ENCODE peak calls at places on chromosomes 16 and 17, in eight cellular contexts. B is esophagus squamous epithelium, P is hepatocyte, A is tibial artery, E is heart right ventricle, M is endodermal cell, O is stomach, L is thoracic aorta. W is an unnamed sample.

GRCh38 chr16:56985288-56985961 is 3.9 kb upstream of the NLRC5 start:
- DNase-seq in B (no peak), P (peak), A (peak), E (peak), M (peak), O (peak), L (peak), W (peak)

GRCh38 chr17:50200447-50201225 is 795 bp downstream of the COL1A1 start:
- DNase-seq in B (no peak), P (peak), A (peak), E (peak), M (peak), O (peak), L (peak), W (peak)

GRCh38 chr17:82000803-82001649 is 21.7 kb downstream of the CENPX start:
- DNase-seq in B (no peak), P (no peak), A (no peak), E (no peak), M (no peak), O (no peak), L (no peak), W (no peak)

GRCh38 chr16:48434653-48435318 is 49.6 kb upstream of the SIAH1 start:
- DNase-seq in B (no peak), P (peak), A (no peak), E (no peak), M (no peak), O (no peak), L (no peak), W (no peak)

GRCh38 chr16:2428051-2428786 is 1.0 kb upstream of the CCNF start:
- DNase-seq in B (no peak), P (peak), A (peak), E (peak), M (peak), O (peak), L (no peak), W (no peak)

GRCh38 chr16:68400924-68401460 is 47.3 kb downstream of the SMPD3 start:
- DNase-seq in B (no peak), P (no peak), A (no peak), E (no peak), M (no peak), O (no peak), L (no peak), W (no peak)

GRCh38 chr17:57354669-57355068 is 98.3 kb downstream of the MSI2 start:
- DNase-seq in B (no peak), P (no peak), A (no peak), E (no peak), M (no peak), O (peak), L (no peak), W (no peak)

GRCh38 chr16:85750021-85750826 is 672 bp downstream of the C16orf74 start:
- DNase-seq in B (no peak), P (peak), A (no peak), E (peak), M (peak), O (peak), L (no peak), W (no peak)

GRCh38 chr16:63982156-63982555 is 1139.7 kb downstream of the CDH11 start:
- DNase-seq in B (no peak), P (no peak), A (no peak), E (no peak), M (peak), O (no peak), L (no peak), W (no peak)

GRCh38 chr16:27232875-27233605 is 29.7 kb downstream of the KDM8 start:
- DNase-seq in B (no peak), P (no peak), A (peak), E (no peak), M (no peak), O (no peak), L (no peak), W (no peak)

GRCh38 chr17:18261659-18262058 is 1.2 kb downstream of the MIEF2 start:
- DNase-seq in B (no peak), P (no peak), A (no peak), E (no peak), M (no peak), O (no peak), L (no peak), W (no peak)
- H3K27ac ChIP-seq in B (peak), P (peak), A (peak), E (peak), M (no peak), O (peak), L (peak), W (peak)

GRCh38 chr17:59267776-59268175 is 47.5 kb downstream of the GDPD1 start:
- DNase-seq in B (no peak), P (no peak), A (no peak), E (no peak), M (no peak), O (no peak), L (no peak), W (no peak)

GRCh38 chr17:59266748-59267147 is 46.4 kb downstream of the GDPD1 start:
- DNase-seq in B (no peak), P (no peak), A (no peak), E (no peak), M (no peak), O (no peak), L (no peak), W (no peak)
- H3K4me3 ChIP-seq in B (no peak), P (no peak), A (no peak), E (no peak), M (no peak), O (no peak), L (no peak), W (no peak)

GRCh38 chr16:15439102-15439501 is 4.7 kb downstream of the BMERB1 start:
- DNase-seq in B (no peak), P (no peak), A (no peak), E (no peak), M (no peak), O (no peak), L (no peak), W (no peak)

GRCh38 chr16:15435216-15435864 is 952 bp downstream of the BMERB1 start:
- DNase-seq in B (no peak), P (no peak), A (peak), E (no peak), M (peak), O (no peak), L (no peak), W (no peak)

GRCh38 chr16:15434425-15435215 is at the start of gene BMERB1:
- DNase-seq in B (no peak), P (peak), A (peak), E (peak), M (peak), O (peak), L (peak), W (peak)

DNA sequence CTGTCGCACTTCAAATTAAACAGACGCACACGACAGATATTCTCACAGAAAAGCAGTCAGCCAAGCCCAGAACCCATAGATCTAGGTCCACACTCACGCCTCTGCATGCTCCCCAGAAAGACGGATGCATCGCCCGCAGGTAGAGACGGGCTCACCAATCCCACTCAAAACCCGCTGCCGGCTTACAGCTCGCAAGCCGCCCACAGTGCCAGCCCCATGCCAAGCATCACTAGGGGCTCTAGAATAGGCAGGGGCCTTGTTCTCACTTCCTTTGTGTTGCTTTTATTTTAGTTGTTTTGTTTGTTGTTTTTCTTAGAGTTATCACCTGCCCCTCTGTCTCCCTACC is 336 bp upstream of the BMERB1 start:
- DNase-seq in B (no peak), P (no peak), A (no peak), E (no peak), M (no peak), O (no peak), L (no peak), W (no peak)
- H3K27ac ChIP-seq in B (peak), P (no peak), A (peak), E (peak), M (no peak), O (peak), L (peak), W (peak)

GRCh38 chr17:77571562-77571981 is 386.9 kb upstream of the TNRC6C start:
- DNase-seq in B (no peak), P (no peak), A (peak), E (no peak), M (no peak), O (peak), L (no peak), W (peak)
- H3K4me3 ChIP-seq in B (peak), P (no peak), A (peak), E (peak), M (peak), O (peak), L (peak), W (peak)

DNA sequence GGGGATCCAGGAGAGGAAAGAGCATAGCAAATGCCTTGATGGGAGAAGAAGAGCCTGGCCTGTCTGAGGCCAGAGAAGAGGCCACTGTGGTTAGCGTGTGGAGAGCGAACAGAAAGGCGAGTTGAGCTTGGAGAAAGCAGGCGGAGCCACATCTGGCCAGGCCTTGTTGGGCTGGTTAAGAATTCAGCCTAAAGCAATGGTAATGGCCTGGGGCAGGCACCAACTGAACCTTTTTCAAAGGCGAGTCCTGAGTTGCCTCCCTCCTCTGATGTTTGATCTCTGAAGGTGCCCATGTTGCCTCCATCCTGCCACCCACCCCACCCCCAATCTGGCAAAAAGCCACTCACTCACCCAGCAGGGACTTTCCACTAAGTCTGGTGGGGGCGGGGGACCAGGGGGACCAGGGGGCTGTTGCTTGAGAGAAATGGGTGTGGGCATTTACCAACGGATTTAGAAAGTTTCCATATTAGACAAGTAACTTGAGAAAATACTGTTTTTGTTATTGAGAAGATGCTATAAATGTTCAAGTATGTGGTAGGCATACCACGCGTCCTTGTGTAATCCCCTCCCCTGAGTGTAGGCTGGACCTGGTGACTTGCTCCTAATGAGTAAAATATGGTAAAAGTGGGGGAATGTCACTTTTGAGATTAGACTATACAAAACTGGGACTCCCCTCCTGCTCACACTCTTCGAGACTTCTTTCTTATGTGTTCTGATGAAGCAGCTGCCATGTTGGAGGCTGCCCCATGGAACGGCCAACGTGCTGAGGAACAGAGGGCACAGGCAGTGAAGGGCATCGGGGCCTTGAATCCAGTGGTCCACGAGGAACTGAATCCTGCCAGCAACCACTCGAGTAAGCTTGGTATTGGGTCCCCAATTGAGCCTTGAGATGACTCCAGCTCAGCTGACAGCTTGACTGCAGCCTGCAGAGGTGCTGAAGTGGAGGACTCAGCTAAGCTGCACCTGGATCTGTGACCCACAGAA is 29.9 kb upstream of the TNS4 start:
- DNase-seq in B (no peak), P (no peak), A (no peak), E (no peak), M (peak), O (no peak), L (no peak), W (peak)
- H3K27ac ChIP-seq in B (peak), P (no peak), A (peak), E (no peak), M (no peak), O (no peak), L (no peak), W (no peak)

DNA sequence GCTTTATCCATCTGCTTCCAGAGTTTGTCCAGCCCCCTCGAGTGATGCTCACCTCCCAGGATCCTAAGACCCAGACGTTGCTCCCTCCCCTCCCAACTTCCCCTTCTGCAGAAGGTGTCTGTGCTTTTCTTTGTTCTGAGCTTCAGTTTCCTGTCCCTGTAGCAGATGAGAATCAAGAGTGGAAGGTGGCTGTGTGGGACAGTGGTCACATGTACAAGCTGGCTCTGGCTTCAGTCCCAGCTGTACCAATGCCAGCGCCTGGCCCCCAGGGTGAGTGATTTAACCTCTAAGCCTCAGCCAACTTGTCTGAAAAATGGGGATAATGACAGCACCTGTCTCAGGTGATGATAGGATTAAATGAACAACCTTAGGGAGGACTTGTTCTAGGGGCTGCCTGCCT is 7.7 kb downstream of the PRR15L start:
- DNase-seq in B (no peak), P (peak), A (no peak), E (no peak), M (no peak), O (peak), L (no peak), W (no peak)
- H3K4me3 ChIP-seq in B (peak), P (no peak), A (no peak), E (no peak), M (no peak), O (peak), L (no peak), W (no peak)

DNA sequence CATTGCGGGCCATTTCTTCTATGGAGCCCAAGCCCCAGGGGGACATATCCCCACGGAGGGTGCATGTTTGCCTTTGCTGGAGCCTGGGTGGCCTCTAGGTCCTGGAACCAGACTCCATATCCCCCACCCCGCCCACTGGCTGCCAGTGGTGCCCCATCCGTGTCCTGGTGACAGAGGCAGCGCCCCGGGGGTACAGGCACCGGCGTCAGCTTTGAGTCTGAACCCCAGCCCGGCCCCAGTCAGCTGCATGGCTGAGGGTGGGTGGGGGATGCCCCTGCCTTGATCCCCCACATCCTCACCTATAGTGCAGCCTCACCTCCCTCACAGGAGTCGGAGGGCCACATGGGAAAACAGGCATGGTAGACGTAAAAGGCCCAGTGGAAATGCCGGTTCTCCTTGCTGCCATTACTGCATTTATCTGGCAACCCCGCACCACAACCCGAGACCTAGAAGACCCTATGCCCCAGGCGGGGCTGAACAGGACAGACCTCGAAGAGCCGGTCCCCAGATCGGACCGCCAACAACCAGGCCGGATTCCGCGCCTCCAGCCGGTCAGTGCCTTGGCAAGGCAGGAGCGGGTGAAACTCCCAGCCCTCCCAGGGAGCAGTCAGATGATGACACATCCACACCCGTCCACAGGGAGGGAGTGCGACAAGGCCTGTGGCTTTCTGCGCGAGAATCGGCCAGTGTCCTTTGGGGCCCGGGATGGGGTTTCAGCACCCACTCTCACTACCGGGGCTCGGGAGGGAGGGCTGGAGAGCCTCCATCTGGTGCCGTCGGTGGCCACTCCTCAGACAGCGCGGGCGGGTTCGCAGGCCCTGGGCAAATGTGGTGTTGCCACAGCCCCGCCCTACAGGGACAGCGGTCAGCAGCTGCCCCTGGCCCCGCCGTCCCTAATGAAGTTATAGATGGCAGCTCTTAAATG is 11.9 kb upstream of the SSTR5 start:
- DNase-seq in B (no peak), P (no peak), A (no peak), E (no peak), M (no peak), O (no peak), L (no peak), W (no peak)
- H3K27ac ChIP-seq in B (no peak), P (no peak), A (no peak), E (no peak), M (no peak), O (no peak), L (no peak), W (no peak)

W was measured in ascending aorta.